ENCODE peak calls at places on chromosomes 2 and 18, in five cellular contexts. G, C, L, N and M are unnamed samples.

GRCh38 chr2:101717041-101717817 is 19.7 kb downstream of the MAP4K4 start:
- DNase-seq in C (no peak), G (no peak), L (no peak), N (no peak), M (no peak)

GRCh38 chr2:28927878-28928277 is 33.4 kb downstream of the WDR43 start:
- DNase-seq in L (no peak), N (no peak), C (no peak), G (peak; percentile 76), M (no peak)

GRCh38 chr2:95260028-95261023 is 13.9 kb upstream of the PROM2 start:
- DNase-seq in N (no peak), G (peak; percentile 7), L (no peak), C (no peak), M (no peak)

GRCh38 chr2:96816836-96817702 is 1.0 kb downstream of the CNNM3 start:
- DNase-seq in L (no peak), C (no peak), G (peak; percentile 27), N (no peak), M (no peak)

GRCh38 chr2:172169611-172170010 is 66.9 kb upstream of the DLX2 start:
- DNase-seq in N (no peak), L (no peak), C (no peak), G (no peak), M (no peak)

GRCh38 chr2:48183991-48184390 is 277.7 kb upstream of the FBXO11 start:
- DNase-seq in G (no peak), L (no peak), N (no peak), C (no peak), M (no peak)

GRCh38 chr2:144349674-144350073 is 170.2 kb downstream of the ZEB2 start:
- DNase-seq in C (no peak), G (no peak), L (no peak), N (no peak), M (no peak)

GRCh38 chr18:61748024-61748423 is 144.8 kb downstream of the RNF152 start:
- DNase-seq in G (no peak), N (no peak), C (no peak), L (peak; percentile 28), M (no peak)

GRCh38 chr2:128395640-128396499 is 77.2 kb upstream of the HS6ST1 start:
- DNase-seq in G (peak; percentile 10), N (no peak), L (peak; percentile 12), C (no peak), M (peak; percentile 30)

GRCh38 chr2:216004408-216005283 is 8.7 kb downstream of the MREG start:
- DNase-seq in C (no peak), N (no peak), G (no peak), L (no peak), M (no peak)

GRCh38 chr2:100870652-100871531 is 51.0 kb downstream of the NPAS2 start:
- DNase-seq in C (no peak), G (no peak), N (no peak), L (no peak), M (no peak)

GRCh38 chr18:58525517-58525916 is 103.4 kb downstream of the ALPK2 start:
- DNase-seq in C (no peak), L (no peak), N (no peak), G (peak; percentile 84), M (no peak)

GRCh38 chr18:49901862-49902340 is 88.6 kb upstream of the ACAA2 start:
- DNase-seq in C (no peak), N (no peak), L (no peak), G (no peak), M (no peak)

GRCh38 chr2:239926587-239927234 is 98.4 kb downstream of the NDUFA10 start:
- DNase-seq in G (peak; percentile 38), N (no peak), C (no peak), L (no peak), M (peak; percentile 19)

GRCh38 chr18:1078301-1078700 is 173.6 kb downstream of the ADCYAP1 start:
- DNase-seq in C (no peak), N (no peak), G (no peak), L (no peak), M (no peak)

GRCh38 chr2:129191530-129191929 is 787.9 kb upstream of the RAB6C start:
- DNase-seq in L (no peak), C (no peak), N (no peak), G (no peak), M (no peak)

GRCh38 chr18:59918320-59918755 is 18.5 kb downstream of the PMAIP1 start:
- DNase-seq in L (peak; percentile 30), G (peak; percentile 61), C (no peak), N (no peak), M (no peak)

GRCh38 chr2:28522479-28522878 is 26.6 kb downstream of the PLB1 start:
- DNase-seq in G (no peak), C (no peak), L (no peak), N (no peak), M (no peak)

GRCh38 chr18:79803611-79804051 is 5.9 kb downstream of the KCNG2 start:
- DNase-seq in L (peak; percentile 10), C (no peak), N (no peak), G (no peak), M (no peak)

GRCh38 chr2:187124514-187124913 is 275.5 kb upstream of the ZSWIM2 start:
- DNase-seq in L (no peak), N (no peak), G (no peak), C (no peak), M (no peak)

GRCh38 chr2:9758741-9759140 is 84.5 kb upstream of the TAF1B start:
- DNase-seq in L (no peak), G (no peak), C (no peak), N (no peak), M (no peak)

GRCh38 chr2:74747411-74748080 is 86.4 kb upstream of the HK2 start:
- DNase-seq in G (peak; percentile 87), C (no peak), L (no peak), N (no peak), M (no peak)

GRCh38 chr2:144519934-144520717 is at the start of gene ZEB2:
- DNase-seq in L (peak; percentile 67), C (no peak), G (peak; percentile 84), N (peak; percentile 80), M (peak; percentile 89)

GRCh38 chr2:215653344-215654015 is 217.6 kb upstream of the FN1 start:
- DNase-seq in C (no peak), G (peak; percentile 70), L (no peak), N (no peak), M (no peak)

GRCh38 chr18:10912790-10913560 is 236.4 kb downstream of the PIEZO2 start:
- DNase-seq in C (no peak), G (peak; percentile 79), N (no peak), L (peak; percentile 45), M (no peak)

GRCh38 chr2:122031544-122032263 is 276.3 kb downstream of the TSN start:
- DNase-seq in C (no peak), G (peak; percentile 27), L (no peak), N (no peak), M (no peak)

GRCh38 chr2:231613054-231613654 is 20.5 kb downstream of the TEX44 start:
- DNase-seq in L (peak; percentile 36), N (peak; percentile 37), G (no peak), C (no peak), M (no peak)

GRCh38 chr2:231615058-231615671 is 22.5 kb downstream of the TEX44 start:
- DNase-seq in N (no peak), G (no peak), L (no peak), C (no peak), M (no peak)

GRCh38 chr2:231612199-231613053 is 19.8 kb downstream of the TEX44 start:
- DNase-seq in C (peak; percentile 93), G (peak; percentile 96), N (peak; percentile 96), L (peak; percentile 91), M (peak; percentile 93)

GRCh38 chr2:231614559-231615057 is 21.9 kb downstream of the TEX44 start:
- DNase-seq in L (peak; percentile 71), N (no peak), C (peak; percentile 42), G (no peak), M (no peak)

GRCh38 chr2:231613655-231614558 is 21.2 kb downstream of the TEX44 start:
- DNase-seq in C (peak; percentile 74), N (peak; percentile 76), L (peak; percentile 93), G (peak; percentile 80), M (peak; percentile 61)
- TF ChIP-seq CTCF in C (no peak), N (peak; percentile 73), L (peak; percentile 21), G (peak; percentile 32), M (peak; percentile 29)

GRCh38 chr2:42031281-42031680 is 16.5 kb upstream of the PKDCC start:
- DNase-seq in G (no peak), N (no peak), C (no peak), L (no peak), M (no peak)

GRCh38 chr2:42032796-42033195 is 15.0 kb upstream of the PKDCC start:
- DNase-seq in C (no peak), L (no peak), N (no peak), G (no peak), M (no peak)

GRCh38 chr2:42030829-42031228 is 17.0 kb upstream of the PKDCC start:
- DNase-seq in G (no peak), N (no peak), C (no peak), L (no peak), M (no peak)

GRCh38 chr2:42030196-42030759 is 17.5 kb upstream of the PKDCC start:
- DNase-seq in C (no peak), N (no peak), G (no peak), L (no peak), M (no peak)

GRCh38 chr2:42031783-42032620 is 15.8 kb upstream of the PKDCC start:
- DNase-seq in L (no peak), G (no peak), C (no peak), N (no peak), M (no peak)
- H3K27ac ChIP-seq in L (no peak overlapping the region), G (no peak overlapping the region), C (no peak overlapping the region), N (no peak overlapping the region), M (no peak overlapping the region)

GRCh38 chr18:12310762-12311161 is 2.7 kb downstream of the TUBB6 start:
- DNase-seq in C (no peak), N (no peak), G (no peak), L (no peak), M (no peak)
- TF ChIP-seq CTCF in C (no peak), N (no peak), G (no peak), L (no peak), M (no peak)

GRCh38 chr18:40868110-40868858 is 1086.8 kb upstream of the PIK3C3 start:
- DNase-seq in N (no peak), G (peak; percentile 96), L (no peak), C (no peak), M (no peak)
- H3K27ac ChIP-seq in N (no peak overlapping the region), G (no peak overlapping the region), L (no peak overlapping the region), C (no peak overlapping the region), M (no peak overlapping the region)

GRCh38 chr18:63848159-63848558 is 39.3 kb upstream of the SERPINB2 start:
- DNase-seq in N (no peak), G (peak; percentile 75), C (no peak), L (no peak), M (no peak)

GRCh38 chr18:63844254-63844653 is 43.3 kb upstream of the SERPINB2 start:
- DNase-seq in C (no peak), N (no peak), L (no peak), G (peak; percentile 67), M (no peak)

GRCh38 chr18:63850636-63851035 is 36.9 kb upstream of the SERPINB2 start:
- DNase-seq in N (no peak), C (no peak), L (no peak), G (no peak), M (no peak)

DNA sequence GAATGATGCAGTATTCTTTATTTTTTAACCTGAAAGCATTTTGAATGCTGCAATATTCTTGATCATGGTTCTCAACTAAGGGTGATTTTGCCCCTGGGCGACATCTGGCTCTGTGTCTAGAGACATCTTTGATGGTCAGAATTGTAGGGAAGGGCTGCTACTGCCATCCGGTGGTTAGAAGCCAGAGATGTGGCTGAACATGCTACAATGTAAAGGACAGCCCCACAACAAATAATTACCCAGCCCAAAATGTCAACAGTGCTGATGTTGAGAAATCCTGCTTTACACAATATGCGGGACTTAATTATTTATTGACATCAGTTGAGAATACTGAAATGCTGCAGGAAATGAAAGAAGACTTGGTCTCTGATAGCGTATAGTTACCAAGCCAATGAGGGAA is 37.5 kb upstream of the SERPINB2 start:
- DNase-seq in G (peak; percentile 31), C (no peak), L (no peak), N (no peak), M (no peak)
- TF ChIP-seq CTCF in G (peak; percentile 53), C (peak; percentile 0), L (no peak), N (no peak), M (no peak)